ENCODE peak calls at places on chromosome 9, in six cellular contexts. T is trophoblast cell, H is stomach, X is aorta, I is left ventricle myocardium inferior, M is pancreas. U is an unnamed sample. For H3K27me3, the result is how much of the 10 kb centered on the place peaks cover.

GRCh38 chr9:84919498-84919897 is 250.0 kb downstream of the NTRK2 start:
- DNase-seq in T (no peak), H (no peak), X (no peak), I (no peak), M (no peak), U (no peak)

GRCh38 chr9:133619791-133620190 is 10.6 kb upstream of the FAM163B start:
- DNase-seq in T (no peak), H (no peak), X (no peak), I (no peak), M (no peak), U (peak)

GRCh38 chr9:129609486-129610192 is 11.3 kb downstream of the C9orf50 start:
- DNase-seq in T (no peak), H (peak), X (no peak), I (peak), M (peak), U (no peak)

GRCh38 chr9:130088056-130088455 is 34.4 kb downstream of the GPR107 start:
- DNase-seq in T (no peak), H (no peak), X (no peak), I (no peak), M (no peak), U (no peak)

GRCh38 chr9:109433476-109433875 is 64.6 kb downstream of the PTPN3 start:
- DNase-seq in T (no peak), H (no peak), X (no peak), I (no peak), M (no peak), U (no peak)

GRCh38 chr9:105503873-105504272 is 54.1 kb upstream of the FKTN start:
- DNase-seq in T (no peak), H (no peak), X (no peak), I (no peak), M (no peak), U (no peak)

GRCh38 chr9:32579706-32580331 is 6.9 kb upstream of the NDUFB6 start:
- DNase-seq in T (peak), H (peak), X (peak), I (peak), M (peak), U (peak)

GRCh38 chr9:98708933-98709911 is at the start of gene GABBR2:
- DNase-seq in T (no peak), H (no peak), X (no peak), I (no peak), M (no peak), U (no peak)

GRCh38 chr9:116144038-116144437 is 9.6 kb upstream of the PAPPA start:
- DNase-seq in T (no peak), H (no peak), X (no peak), I (no peak), M (no peak), U (no peak)

GRCh38 chr9:128118472-128118857 is 9.1 kb downstream of the PTGES2 start:
- DNase-seq in T (no peak), H (no peak), X (no peak), I (no peak), M (peak), U (no peak)

GRCh38 chr9:112069318-112070169 is 105.6 kb downstream of the SUSD1 start:
- DNase-seq in T (peak), H (no peak), X (no peak), I (no peak), M (no peak), U (no peak)

GRCh38 chr9:107322643-107323042 is 39.6 kb downstream of the RAD23B start:
- DNase-seq in T (no peak), H (no peak), X (no peak), I (no peak), M (no peak), U (no peak)

GRCh38 chr9:26165426-26165825 is 487.2 kb upstream of the TUSC1 start:
- DNase-seq in T (no peak), H (no peak), X (no peak), I (no peak), M (no peak), U (no peak)

GRCh38 chr9:129343697-129344375 is 165.8 kb upstream of the IER5L start:
- DNase-seq in T (peak), H (peak), X (peak), I (peak), M (peak), U (peak)

GRCh38 chr9:131100445-131100844 is 4.1 kb downstream of the AIF1L start:
- DNase-seq in T (no peak), H (no peak), X (no peak), I (no peak), M (no peak), U (no peak)

GRCh38 chr9:34651286-34651685 is 699 bp upstream of the IL11RA start:
- DNase-seq in T (no peak), H (peak), X (no peak), I (no peak), M (peak), U (no peak)
- H3K4me3 ChIP-seq in T (no peak), H (peak), X (no peak), I (peak), M (no peak), U (peak)

GRCh38 chr9:136963341-136963740 is 11.3 kb downstream of the LCN12 start:
- DNase-seq in T (no peak), H (no peak), X (no peak), I (no peak), M (no peak), U (no peak)

GRCh38 chr9:136963751-136964150 is 11.7 kb downstream of the LCN12 start:
- DNase-seq in T (peak), H (no peak), X (no peak), I (no peak), M (no peak), U (no peak)

GRCh38 chr9:136962163-136962562 is 10.1 kb downstream of the LCN12 start:
- DNase-seq in T (no peak), H (no peak), X (no peak), I (no peak), M (no peak), U (no peak)

GRCh38 chr9:136961279-136962065 is 9.4 kb downstream of the LCN12 start:
- DNase-seq in T (peak), H (peak), X (peak), I (peak), M (no peak), U (no peak)

DNA sequence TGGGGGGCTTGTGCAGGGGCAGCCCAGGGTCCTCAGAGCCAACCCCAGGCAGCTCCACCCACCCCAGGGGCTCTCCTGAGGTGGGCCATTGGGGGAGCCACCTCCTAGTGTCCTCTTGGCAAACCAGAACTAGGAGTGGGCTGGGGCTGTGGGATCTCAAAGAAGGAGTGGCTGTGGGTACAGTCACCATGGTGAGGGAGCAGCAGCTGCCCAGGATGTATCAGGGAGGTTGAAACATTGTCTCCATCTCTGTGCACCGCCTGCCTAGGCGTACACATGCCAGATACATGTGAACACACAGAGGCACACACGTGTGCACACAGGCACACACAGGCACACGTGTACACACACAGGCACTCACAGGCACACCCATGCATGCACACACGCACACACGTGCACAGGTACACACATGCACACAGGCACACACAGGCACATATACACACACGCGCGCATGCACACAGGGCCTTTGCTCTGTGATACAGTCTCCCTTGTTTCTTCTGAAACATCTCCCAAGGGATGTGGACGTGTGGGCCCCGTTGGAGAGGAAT is 10.7 kb downstream of the LCN12 start:
- DNase-seq in T (no peak), H (no peak), X (no peak), I (no peak), M (no peak), U (no peak)
- H3K27ac ChIP-seq in T (no peak), H (no peak), X (no peak), I (no peak), M (no peak), U (no peak)

DNA sequence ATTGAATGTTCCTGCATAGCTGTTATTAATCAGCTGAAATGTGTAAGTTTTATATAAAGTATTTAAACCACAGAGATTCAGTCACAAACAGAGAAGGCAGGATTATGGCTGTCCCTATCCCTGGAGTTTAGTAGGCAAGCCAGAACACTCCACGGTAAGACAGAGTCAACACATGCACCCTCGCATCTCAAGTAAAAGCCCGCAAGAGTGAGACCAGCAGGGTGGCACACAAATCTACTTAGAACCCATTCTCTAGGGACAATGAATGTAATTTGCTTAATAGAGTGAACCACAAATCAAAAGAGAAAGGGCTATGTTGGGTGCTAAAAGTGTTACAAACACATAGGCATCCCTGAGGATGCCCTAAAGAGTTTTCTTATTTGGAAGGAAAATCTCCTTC is 35.1 kb downstream of the LPAR1 start:
- DNase-seq in T (no peak), H (no peak), X (no peak), I (no peak), M (no peak), U (no peak)
- H3K27me3 ChIP-seq in T (under half), H (under half), X (under half), I (under half), M (under half), U (under half)

GRCh38 chr9:135086597-135087488 is 625 bp upstream of the OLFM1 start:
- DNase-seq in T (no peak), H (no peak), X (no peak), I (no peak), M (no peak), U (peak)
- H3K4me3 ChIP-seq in T (no peak), H (peak), X (no peak), I (peak), M (no peak), U (peak)

DNA sequence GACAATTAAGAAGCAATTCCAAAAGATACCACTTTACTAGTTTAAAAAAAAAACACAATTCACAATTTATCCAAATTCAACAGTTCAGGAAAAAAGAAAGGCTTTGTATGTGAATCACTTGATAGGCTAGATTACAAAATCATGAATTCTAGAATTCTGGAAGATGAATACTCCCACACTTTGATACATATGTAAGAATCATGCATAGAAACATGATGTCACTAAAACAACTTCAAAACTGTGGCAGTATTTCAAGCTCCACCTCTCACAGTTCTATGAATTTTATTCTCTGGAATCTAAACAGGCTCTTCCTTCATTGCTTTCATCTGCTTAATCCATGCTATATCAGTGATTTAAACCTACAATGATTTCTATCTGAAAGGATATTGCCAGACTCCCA is 51.0 kb downstream of the GNAQ start:
- DNase-seq in T (no peak), H (no peak), X (no peak), I (no peak), M (no peak), U (no peak)
- H3K27ac ChIP-seq in T (no peak), H (peak), X (no peak), I (peak), M (peak), U (peak)

DNA sequence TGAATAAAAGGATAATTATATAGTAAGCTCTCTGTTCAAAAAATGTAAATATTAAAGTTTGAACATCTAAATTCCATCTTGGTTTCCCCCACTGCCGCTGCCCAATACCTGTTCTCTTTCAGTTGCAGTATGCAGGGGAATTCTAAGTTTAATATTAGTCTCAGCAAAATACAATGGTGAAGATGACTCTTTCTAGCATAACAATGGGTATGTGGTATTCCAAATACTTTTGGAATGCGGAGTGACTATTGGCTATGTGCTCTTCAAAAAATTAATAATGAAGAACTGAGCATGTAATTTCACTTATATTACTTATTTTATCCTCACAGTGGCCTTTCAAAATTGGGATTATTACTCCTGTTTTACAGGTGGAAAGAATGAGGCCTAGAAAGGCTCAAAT is 3.4 kb downstream of the CDKN2B-AS1 start:
- DNase-seq in T (no peak), H (no peak), X (no peak), I (no peak), M (no peak), U (no peak)
- H3K27me3 ChIP-seq in T (under half), H (half or more), X (under half), I (half or more), M (under half), U (under half)

U was measured in left lung.